ENCODE peak calls at places on chromosome 7, in ten cellular contexts. K is NCI-H1105 treated with DMSO at 0.1 percent for 48 hours, H is progenitor cell of endocrine pancreas, J is pancreas, C is OCI-LY7, E is globus pallidus, D is G401, V is heart right ventricle, Z is B cell, R is HTR-8/SVneo. Q is an unnamed sample.

GRCh38 chr7:92303761-92304160 is 58.0 kb downstream of the ANKIB1 start:
- DNase-seq in K (no peak), H (no peak), J (no peak), C (no peak), E (no peak), D (no peak), V (no peak), Z (no peak), R (no peak), Q (no peak)

GRCh38 chr7:15780271-15780670 is 93.8 kb upstream of the MEOX2 start:
- DNase-seq in K (no peak), H (no peak), J (no peak), C (no peak), E (no peak), D (no peak), V (no peak), Z (no peak), R (no peak), Q (no peak)

GRCh38 chr7:75986147-75986781 is 8.1 kb downstream of the TMEM120A start:
- DNase-seq in K (no peak), H (no peak), J (no peak), C (no peak), E (no peak), D (no peak), V (no peak), Z (no peak), R (no peak), Q (no peak)

GRCh38 chr7:143492043-143492471 is 14.4 kb downstream of the TAS2R41 start:
- DNase-seq in K (no peak), H (no peak), J (no peak), C (no peak), E (no peak), D (no peak), V (no peak), Z (no peak), R (peak), Q (no peak)

GRCh38 chr7:6205921-6206660 is 66.3 kb downstream of the CYTH3 start:
- DNase-seq in K (no peak), H (no peak), J (no peak), C (no peak), E (no peak), D (peak), V (no peak), Z (no peak), R (no peak), Q (no peak)

GRCh38 chr7:50962962-50963374 is 180.3 kb upstream of the GRB10 start:
- DNase-seq in K (peak), H (no peak), J (peak), C (no peak), E (no peak), D (no peak), V (peak), Z (no peak), R (peak), Q (peak)

GRCh38 chr7:8762803-8763202 is 329.4 kb downstream of the NXPH1 start:
- DNase-seq in K (no peak), H (no peak), J (no peak), C (no peak), E (no peak), D (no peak), V (no peak), Z (no peak), R (no peak), Q (no peak)

GRCh38 chr7:157916946-157917670 is 580.3 kb downstream of the DNAJB6 start:
- DNase-seq in K (no peak), H (no peak), J (no peak), C (no peak), E (no peak), D (no peak), V (no peak), Z (no peak), R (no peak), Q (peak)

GRCh38 chr7:100430450-100431285 is 1.0 kb downstream of the MEPCE start:
- DNase-seq in K (no peak), H (no peak), J (peak), C (no peak), E (no peak), D (no peak), V (no peak), Z (peak), R (no peak), Q (no peak)